ENCODE peak calls at places on chromosomes 16 and 17, in four cellular contexts. One of them, this sample, is unnamed.

GRCh38 chr17:13182854-13183253 is 165.0 kb upstream of the ELAC2 start:
- DNase-seq in prostate gland: no peak
- DNase-seq in fibroblast of pulmonary artery: no peak
- DNase-seq in ovary: no peak
- DNase-seq in this sample: no peak

GRCh38 chr17:53462393-53462811 is 360.3 kb upstream of the KIF2B start:
- DNase-seq in fibroblast of pulmonary artery: peak
- DNase-seq in ovary: no peak
- DNase-seq in prostate gland: no peak
- DNase-seq in this sample: no peak

GRCh38 chr17:1872254-1872653 is 42.4 kb downstream of the RPA1 start:
- DNase-seq in fibroblast of pulmonary artery: no peak
- DNase-seq in ovary: no peak
- DNase-seq in prostate gland: no peak
- DNase-seq in this sample: no peak

GRCh38 chr17:3944485-3945388 is 19.5 kb downstream of the ATP2A3 start:
- DNase-seq in fibroblast of pulmonary artery: peak
- DNase-seq in prostate gland: peak
- DNase-seq in ovary: peak
- DNase-seq in this sample: no peak

GRCh38 chr17:29664743-29665479 is 42.2 kb upstream of the CORO6 start:
- DNase-seq in ovary: no peak
- DNase-seq in fibroblast of pulmonary artery: peak
- DNase-seq in prostate gland: no peak
- DNase-seq in this sample: no peak

GRCh38 chr17:44928950-44929720 is 13.8 kb upstream of the GFAP start:
- DNase-seq in prostate gland: no peak
- DNase-seq in fibroblast of pulmonary artery: no peak
- DNase-seq in ovary: no peak
- DNase-seq in this sample: no peak

GRCh38 chr17:4485676-4486646 is 12.7 kb upstream of the SPNS2 start:
- DNase-seq in fibroblast of pulmonary artery: no peak
- DNase-seq in prostate gland: no peak
- DNase-seq in ovary: no peak
- DNase-seq in this sample: no peak

GRCh38 chr17:50102164-50102991 is 7.2 kb downstream of the PDK2 start:
- DNase-seq in fibroblast of pulmonary artery: no peak
- DNase-seq in ovary: peak
- DNase-seq in prostate gland: no peak
- DNase-seq in this sample: no peak

GRCh38 chr17:15999974-16000827 is 577 bp downstream of the TTC19 start:
- DNase-seq in ovary: peak
- DNase-seq in fibroblast of pulmonary artery: peak
- DNase-seq in prostate gland: peak
- DNase-seq in this sample: no peak

GRCh38 chr17:72414967-72415853 is 294.4 kb downstream of the SOX9 start:
- DNase-seq in prostate gland: no peak
- DNase-seq in ovary: no peak
- DNase-seq in fibroblast of pulmonary artery: no peak
- DNase-seq in this sample: no peak

GRCh38 chr17:75524971-75525805 is at the start of gene LLGL2:
- DNase-seq in ovary: peak
- DNase-seq in prostate gland: peak
- DNase-seq in fibroblast of pulmonary artery: peak
- DNase-seq in this sample: no peak
- TF ChIP-seq CTCF in ovary: peak
- TF ChIP-seq CTCF in prostate gland: peak
- TF ChIP-seq CTCF in fibroblast of pulmonary artery: no peak
- TF ChIP-seq CTCF in this sample: peak

GRCh38 chr17:73576556-73576955 is 67.7 kb downstream of the SDK2 start:
- DNase-seq in fibroblast of pulmonary artery: no peak
- DNase-seq in prostate gland: no peak
- DNase-seq in ovary: no peak
- DNase-seq in this sample: no peak
- TF ChIP-seq CTCF in fibroblast of pulmonary artery: no peak
- TF ChIP-seq CTCF in prostate gland: no peak
- TF ChIP-seq CTCF in ovary: no peak
- TF ChIP-seq CTCF in this sample: no peak

GRCh38 chr17:74671031-74671771 is 41.5 kb downstream of the CD300LF start:
- DNase-seq in fibroblast of pulmonary artery: peak
- DNase-seq in ovary: peak
- DNase-seq in prostate gland: peak
- DNase-seq in this sample: peak
- TF ChIP-seq CTCF in fibroblast of pulmonary artery: no peak
- TF ChIP-seq CTCF in ovary: no peak
- TF ChIP-seq CTCF in prostate gland: no peak
- TF ChIP-seq CTCF in this sample: no peak

GRCh38 chr16:19400709-19401108 is 17.0 kb upstream of the TMC5 start:
- DNase-seq in fibroblast of pulmonary artery: no peak
- DNase-seq in ovary: no peak
- DNase-seq in prostate gland: no peak
- DNase-seq in this sample: no peak
- TF ChIP-seq CTCF in fibroblast of pulmonary artery: no peak
- TF ChIP-seq CTCF in ovary: no peak
- TF ChIP-seq CTCF in prostate gland: no peak
- TF ChIP-seq CTCF in this sample: no peak

GRCh38 chr17:81222620-81222905 is 202 bp downstream of the CEP131 start:
- DNase-seq in prostate gland: no peak
- DNase-seq in fibroblast of pulmonary artery: no peak
- DNase-seq in ovary: no peak
- DNase-seq in this sample: no peak
- TF ChIP-seq CTCF in prostate gland: no peak
- TF ChIP-seq CTCF in fibroblast of pulmonary artery: no peak
- TF ChIP-seq CTCF in ovary: no peak
- TF ChIP-seq CTCF in this sample: no peak

GRCh38 chr17:850086-850827 is 68.1 kb downstream of the MRM3 start:
- DNase-seq in prostate gland: no peak
- DNase-seq in fibroblast of pulmonary artery: no peak
- DNase-seq in ovary: no peak
- DNase-seq in this sample: no peak
- TF ChIP-seq CTCF in prostate gland: no peak
- TF ChIP-seq CTCF in fibroblast of pulmonary artery: no peak
- TF ChIP-seq CTCF in ovary: no peak
- TF ChIP-seq CTCF in this sample: no peak

GRCh38 chr17:71084219-71084618 is 914.9 kb downstream of the KCNJ2 start:
- DNase-seq in prostate gland: peak
- DNase-seq in fibroblast of pulmonary artery: peak
- DNase-seq in ovary: no peak
- DNase-seq in this sample: no peak
- TF ChIP-seq CTCF in prostate gland: peak
- TF ChIP-seq CTCF in fibroblast of pulmonary artery: peak
- TF ChIP-seq CTCF in ovary: no peak
- TF ChIP-seq CTCF in this sample: peak

GRCh38 chr17:75853410-75853809 is 1.7 kb downstream of the WBP2 start:
- DNase-seq in ovary: no peak
- DNase-seq in fibroblast of pulmonary artery: peak
- DNase-seq in prostate gland: no peak
- DNase-seq in this sample: no peak

GRCh38 chr17:75854111-75854748 is 905 bp downstream of the WBP2 start:
- DNase-seq in fibroblast of pulmonary artery: peak
- DNase-seq in ovary: no peak
- DNase-seq in prostate gland: no peak
- DNase-seq in this sample: no peak

GRCh38 chr17:75854881-75855309 is 240 bp downstream of the WBP2 start:
- DNase-seq in prostate gland: no peak
- DNase-seq in ovary: no peak
- DNase-seq in fibroblast of pulmonary artery: no peak
- DNase-seq in this sample: no peak

GRCh38 chr17:75855310-75856061 is at the start of gene WBP2:
- DNase-seq in fibroblast of pulmonary artery: peak
- DNase-seq in ovary: peak
- DNase-seq in prostate gland: peak
- DNase-seq in this sample: peak

DNA sequence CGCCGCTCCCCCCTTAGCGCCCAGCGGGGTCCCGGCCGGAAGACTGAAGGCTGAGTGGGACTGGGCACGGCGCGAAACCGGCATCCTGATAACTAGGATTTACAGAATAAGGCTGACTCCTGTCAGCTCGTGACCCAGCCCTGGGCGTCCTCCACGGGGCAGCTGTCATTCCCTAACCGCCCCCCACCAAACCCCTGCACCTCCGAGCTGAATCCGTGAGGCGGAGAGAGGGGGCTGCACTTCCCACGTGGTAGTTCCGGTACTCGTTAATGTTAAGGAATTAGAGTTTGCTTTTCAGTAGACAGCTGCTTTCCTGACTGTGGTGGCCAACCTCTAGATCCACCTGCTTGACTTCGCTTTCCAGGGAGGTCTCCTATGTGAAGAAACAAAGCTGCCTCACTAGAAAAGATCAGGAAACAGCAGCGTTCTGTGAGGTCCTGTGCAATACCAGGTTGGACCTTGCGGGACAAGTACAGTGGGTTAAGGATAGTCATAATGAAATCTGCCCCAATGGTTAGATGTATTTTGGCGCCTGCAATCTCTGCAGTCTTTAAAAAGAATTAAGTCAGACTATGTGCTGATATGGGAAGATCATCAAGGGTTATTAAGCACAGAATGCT is 1.0 kb upstream of the WBP2 start:
- DNase-seq in prostate gland: no peak
- DNase-seq in ovary: no peak
- DNase-seq in fibroblast of pulmonary artery: no peak
- DNase-seq in this sample: no peak
- TF ChIP-seq CTCF in prostate gland: no peak
- TF ChIP-seq CTCF in ovary: no peak
- TF ChIP-seq CTCF in fibroblast of pulmonary artery: no peak
- TF ChIP-seq CTCF in this sample: peak

DNA sequence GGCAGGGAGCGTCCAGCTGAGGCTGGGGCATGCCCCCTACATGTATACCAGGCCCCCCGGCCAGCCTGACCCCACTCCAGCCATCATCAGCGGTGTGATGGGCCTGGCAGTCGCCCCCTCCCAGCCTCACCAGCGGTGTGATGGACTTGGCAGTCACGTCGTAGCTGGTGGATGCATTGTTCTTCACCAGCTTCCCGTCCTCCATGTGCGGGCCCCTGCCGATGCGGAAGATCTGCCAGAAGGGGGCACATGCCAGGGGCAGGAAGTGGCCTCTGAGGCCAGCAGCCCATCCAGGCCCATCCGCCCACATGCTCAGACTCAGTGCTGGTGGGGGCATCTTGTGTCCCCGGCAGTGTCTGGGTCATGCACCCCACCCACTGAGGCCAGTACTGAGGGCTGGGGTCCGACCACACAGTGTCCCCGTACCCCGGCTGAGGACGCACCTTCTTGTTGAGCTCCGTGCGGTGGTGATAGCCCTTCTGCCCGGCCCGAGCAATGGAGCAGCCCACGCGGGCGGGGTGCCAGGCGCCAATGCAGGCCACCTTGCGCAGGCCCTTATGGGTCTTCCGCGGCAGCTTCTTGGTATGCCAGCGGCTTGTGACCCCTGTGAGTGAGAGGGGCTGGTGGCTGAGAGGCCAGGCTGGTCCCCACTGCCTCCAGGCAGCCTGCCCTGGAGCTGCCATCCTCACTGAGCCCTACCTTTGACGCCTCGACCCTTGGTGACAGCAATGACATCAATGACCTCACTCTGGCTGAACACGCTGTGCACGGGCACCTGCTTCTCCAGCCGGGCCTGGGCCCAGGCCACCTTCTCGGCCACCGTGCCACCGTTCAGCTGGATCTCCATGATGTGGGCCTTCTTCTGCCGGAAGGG is 3.7 kb upstream of the MSRB1 start:
- DNase-seq in ovary: no peak
- DNase-seq in prostate gland: no peak
- DNase-seq in fibroblast of pulmonary artery: no peak
- DNase-seq in this sample: no peak
- TF ChIP-seq CTCF in ovary: no peak
- TF ChIP-seq CTCF in prostate gland: no peak
- TF ChIP-seq CTCF in fibroblast of pulmonary artery: no peak
- TF ChIP-seq CTCF in this sample: no peak